ENCODE peak calls at places on chromosomes 1 and 21, in five cellular contexts. One of them, this sample, is unnamed.

GRCh38 chr1:42529724-42530161 is 66.7 kb downstream of the CCDC30 start:
- DNase-seq in IMR-90: peak
- DNase-seq in mesenchymal stem cell: peak
- DNase-seq in H9: no peak
- DNase-seq in H1: no peak
- DNase-seq in this sample: no peak

GRCh38 chr1:46637444-46638083 is 21.0 kb upstream of the MOB3C start:
- DNase-seq in IMR-90: no peak
- DNase-seq in mesenchymal stem cell: no peak
- DNase-seq in H9: no peak
- DNase-seq in H1: no peak
- DNase-seq in this sample: no peak

GRCh38 chr1:152962876-152963415 is 7.5 kb upstream of the SPRR4 start:
- DNase-seq in IMR-90: no peak
- DNase-seq in mesenchymal stem cell: no peak
- DNase-seq in H9: no peak
- DNase-seq in H1: no peak
- DNase-seq in this sample: no peak

GRCh38 chr21:21387891-21388290 is 389.7 kb downstream of the NCAM2 start:
- DNase-seq in IMR-90: no peak
- DNase-seq in mesenchymal stem cell: no peak
- DNase-seq in H9: no peak
- DNase-seq in H1: no peak
- DNase-seq in this sample: no peak

GRCh38 chr1:199463521-199464127 is 563.9 kb upstream of the NR5A2 start:
- DNase-seq in IMR-90: peak
- DNase-seq in mesenchymal stem cell: peak
- DNase-seq in H9: peak
- DNase-seq in H1: no peak
- DNase-seq in this sample: peak

GRCh38 chr1:22031214-22031962 is 21.1 kb upstream of the CDC42 start:
- DNase-seq in IMR-90: no peak
- DNase-seq in mesenchymal stem cell: peak
- DNase-seq in H9: no peak
- DNase-seq in H1: no peak
- DNase-seq in this sample: no peak

GRCh38 chr1:1988061-1988945 is 15.3 kb downstream of the CFAP74 start:
- DNase-seq in IMR-90: no peak
- DNase-seq in mesenchymal stem cell: no peak
- DNase-seq in H9: no peak
- DNase-seq in H1: no peak
- DNase-seq in this sample: no peak

GRCh38 chr1:230084408-230085177 is 17.6 kb downstream of the GALNT2 start:
- DNase-seq in IMR-90: peak
- DNase-seq in mesenchymal stem cell: peak
- DNase-seq in H9: no peak
- DNase-seq in H1: no peak
- DNase-seq in this sample: no peak

GRCh38 chr1:11946647-11947046 is 12.1 kb downstream of the PLOD1 start:
- DNase-seq in IMR-90: no peak
- DNase-seq in mesenchymal stem cell: no peak
- DNase-seq in H9: no peak
- DNase-seq in H1: no peak
- DNase-seq in this sample: no peak

GRCh38 chr1:154760469-154760933 is 109.6 kb downstream of the KCNN3 start:
- DNase-seq in IMR-90: no peak
- DNase-seq in mesenchymal stem cell: no peak
- DNase-seq in H9: peak
- DNase-seq in H1: no peak
- DNase-seq in this sample: peak

GRCh38 chr1:64133036-64133435 is 70.4 kb upstream of the UBE2U start:
- DNase-seq in IMR-90: peak
- DNase-seq in mesenchymal stem cell: peak
- DNase-seq in H9: no peak
- DNase-seq in H1: no peak
- DNase-seq in this sample: no peak

GRCh38 chr1:182051938-182052337 is 9.6 kb downstream of the ZNF648 start:
- DNase-seq in IMR-90: no peak
- DNase-seq in mesenchymal stem cell: no peak
- DNase-seq in H9: no peak
- DNase-seq in H1: no peak
- DNase-seq in this sample: no peak

GRCh38 chr1:233673947-233674431 is 60.1 kb downstream of the KCNK1 start:
- DNase-seq in IMR-90: peak
- DNase-seq in mesenchymal stem cell: no peak
- DNase-seq in H9: no peak
- DNase-seq in H1: no peak
- DNase-seq in this sample: no peak

GRCh38 chr1:213244664-213245091 is 193.6 kb downstream of the RPS6KC1 start:
- DNase-seq in IMR-90: peak
- DNase-seq in mesenchymal stem cell: peak
- DNase-seq in H9: no peak
- DNase-seq in H1: no peak
- DNase-seq in this sample: peak

GRCh38 chr1:175701590-175701989 is 41.8 kb downstream of the TNR start:
- DNase-seq in IMR-90: no peak
- DNase-seq in mesenchymal stem cell: no peak
- DNase-seq in H9: no peak
- DNase-seq in H1: peak
- DNase-seq in this sample: no peak

GRCh38 chr1:107061886-107062285 is 5.4 kb downstream of the PRMT6 start:
- DNase-seq in IMR-90: no peak
- DNase-seq in mesenchymal stem cell: no peak
- DNase-seq in H9: no peak
- DNase-seq in H1: no peak
- DNase-seq in this sample: no peak

GRCh38 chr1:48047116-48047515 is 49.9 kb upstream of the TRABD2B start:
- DNase-seq in IMR-90: no peak
- DNase-seq in mesenchymal stem cell: no peak
- DNase-seq in H9: no peak
- DNase-seq in H1: no peak
- DNase-seq in this sample: no peak

GRCh38 chr1:178143730-178144343 is 49.9 kb downstream of the RASAL2 start:
- DNase-seq in IMR-90: peak
- DNase-seq in mesenchymal stem cell: peak
- DNase-seq in H9: no peak
- DNase-seq in H1: no peak
- DNase-seq in this sample: no peak

GRCh38 chr1:14880456-14881316 is 272.9 kb upstream of the TMEM51 start:
- DNase-seq in IMR-90: peak
- DNase-seq in mesenchymal stem cell: peak
- DNase-seq in H9: no peak
- DNase-seq in H1: no peak
- DNase-seq in this sample: no peak

GRCh38 chr21:42650441-42651421 is 2.7 kb upstream of the PDE9A start:
- DNase-seq in IMR-90: no peak
- DNase-seq in mesenchymal stem cell: no peak
- DNase-seq in H9: no peak
- DNase-seq in H1: no peak
- DNase-seq in this sample: no peak

GRCh38 chr21:42650033-42650370 is 3.4 kb upstream of the PDE9A start:
- DNase-seq in IMR-90: no peak
- DNase-seq in mesenchymal stem cell: no peak
- DNase-seq in H9: no peak
- DNase-seq in H1: no peak
- DNase-seq in this sample: no peak

GRCh38 chr21:42648606-42649005 is 4.8 kb upstream of the PDE9A start:
- DNase-seq in IMR-90: no peak
- DNase-seq in mesenchymal stem cell: no peak
- DNase-seq in H9: no peak
- DNase-seq in H1: no peak
- DNase-seq in this sample: no peak

GRCh38 chr21:42651515-42652401 is 1.7 kb upstream of the PDE9A start:
- DNase-seq in IMR-90: no peak
- DNase-seq in mesenchymal stem cell: no peak
- DNase-seq in H9: no peak
- DNase-seq in H1: no peak
- DNase-seq in this sample: no peak

DNA sequence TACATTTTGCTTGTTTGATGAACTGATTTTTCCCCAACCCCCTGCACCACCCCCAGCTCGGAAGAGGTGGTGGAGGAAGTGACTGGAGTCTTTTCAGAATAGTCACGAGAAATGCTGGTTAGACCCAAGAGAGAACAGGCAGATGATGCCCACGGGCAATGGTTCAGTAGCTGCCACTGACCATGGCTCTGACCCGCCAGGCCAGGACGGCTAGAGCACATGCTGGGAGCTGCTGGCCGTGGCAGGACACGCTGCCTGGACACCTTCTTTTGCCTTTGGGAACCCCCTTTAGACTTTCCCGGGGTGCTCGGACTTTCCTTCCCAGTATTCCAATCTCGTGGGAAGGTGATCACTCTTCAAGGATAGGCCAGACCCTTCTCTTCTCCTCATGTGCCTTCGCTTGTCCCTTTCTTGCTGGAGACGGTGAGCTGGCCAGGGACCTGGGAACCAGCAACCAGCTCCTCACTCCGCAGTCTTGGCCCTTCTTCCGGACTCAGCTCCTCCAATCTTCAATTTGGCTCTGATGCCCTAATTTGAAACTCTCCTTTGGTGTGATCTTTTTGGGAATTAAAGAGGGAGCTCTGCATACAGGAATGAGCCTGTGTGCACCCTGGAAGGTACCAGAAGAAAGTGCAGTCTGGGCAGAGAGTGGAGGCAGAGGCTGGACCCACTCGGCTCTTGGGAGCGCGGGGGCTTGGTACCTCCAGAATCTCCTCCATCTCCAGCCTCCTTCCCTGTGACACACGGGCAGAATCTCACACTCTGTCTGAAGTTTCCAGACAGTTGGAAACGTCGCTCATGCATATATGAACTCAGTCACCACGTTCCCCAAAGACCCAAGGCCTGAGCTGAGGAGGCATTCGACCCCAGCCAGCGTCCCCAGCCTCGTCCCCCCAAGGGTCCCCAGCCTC is 4.0 kb upstream of the PDE9A start:
- DNase-seq in IMR-90: no peak
- DNase-seq in mesenchymal stem cell: no peak
- DNase-seq in H9: no peak
- DNase-seq in H1: no peak
- DNase-seq in this sample: no peak
- H2BK15ac ChIP-seq in IMR-90: no peak
- H2BK15ac ChIP-seq in mesenchymal stem cell: no peak
- H2BK15ac ChIP-seq in H9: no peak
- H2BK15ac ChIP-seq in H1: no peak
- H2BK15ac ChIP-seq in this sample: no peak

DNA sequence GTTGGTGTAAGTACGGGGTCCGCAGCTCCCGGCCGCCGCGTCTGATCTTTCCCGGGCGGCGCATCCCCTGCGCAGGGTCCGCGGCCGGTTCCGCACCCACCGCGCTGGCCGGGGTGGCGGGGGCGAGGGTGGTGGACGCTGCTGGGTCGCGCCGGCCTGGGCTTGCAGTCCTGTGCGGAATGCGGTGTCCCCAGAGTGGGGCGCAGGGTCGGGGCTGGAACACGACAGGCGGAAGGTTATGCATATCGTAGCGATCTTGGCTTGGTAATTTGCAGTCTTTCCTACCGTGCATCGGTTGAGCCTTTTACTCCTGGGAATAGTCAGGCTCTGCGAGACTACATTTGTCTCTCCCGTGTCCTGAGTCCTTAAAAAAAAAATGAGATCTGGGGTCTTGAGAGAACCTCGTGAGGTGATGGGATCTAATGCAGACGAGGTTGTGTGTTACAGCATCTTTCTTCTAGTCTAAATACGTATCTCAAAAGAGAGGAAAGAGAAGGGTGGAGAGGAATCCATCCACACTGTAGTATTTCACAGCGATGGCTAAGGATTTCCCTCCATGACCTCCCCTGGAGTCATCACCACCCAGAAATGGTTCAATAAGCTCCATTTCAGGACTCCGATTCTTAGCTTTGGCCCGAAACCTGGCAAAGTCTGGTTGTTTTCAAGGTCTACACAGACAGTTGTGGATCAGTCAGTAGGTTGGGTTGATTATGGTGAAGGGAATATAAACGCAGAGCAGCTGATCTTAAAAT is 607 bp downstream of the ATP1B1 start:
- DNase-seq in IMR-90: peak
- DNase-seq in mesenchymal stem cell: peak
- DNase-seq in H9: no peak
- DNase-seq in H1: no peak
- DNase-seq in this sample: no peak
- H3K14ac ChIP-seq in IMR-90: peak
- H3K14ac ChIP-seq in mesenchymal stem cell: peak
- H3K14ac ChIP-seq in H9: peak
- H3K14ac ChIP-seq in H1: no peak
- H3K14ac ChIP-seq in this sample: no peak

DNA sequence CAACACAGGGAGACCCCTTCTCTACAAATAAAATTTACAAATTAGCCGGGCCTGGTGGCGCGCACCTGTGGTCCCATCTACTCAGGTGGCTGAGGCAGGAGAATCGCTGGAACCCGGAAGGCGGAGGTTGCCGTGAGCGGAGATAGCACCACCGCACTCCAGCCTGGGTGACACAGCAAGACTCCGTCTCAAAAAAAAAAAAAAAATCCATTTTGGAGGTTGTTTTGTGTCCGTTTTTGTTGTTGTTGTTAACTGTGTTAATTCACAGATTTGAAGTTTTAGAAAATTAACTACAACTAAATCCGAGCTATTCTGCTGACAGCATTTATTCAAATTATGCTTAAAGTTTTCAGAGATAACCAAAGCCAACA is 618 bp downstream of the CLCC1 start:
- DNase-seq in IMR-90: peak
- DNase-seq in mesenchymal stem cell: no peak
- DNase-seq in H9: peak
- DNase-seq in H1: no peak
- DNase-seq in this sample: no peak
- H4K91ac ChIP-seq in IMR-90: peak
- H4K91ac ChIP-seq in mesenchymal stem cell: no peak
- H4K91ac ChIP-seq in H9: no peak
- H4K91ac ChIP-seq in H1: no peak
- H4K91ac ChIP-seq in this sample: no peak

GRCh38 chr1:66256629-66257575 is 277.1 kb upstream of the SGIP1 start:
- DNase-seq in IMR-90: no peak
- DNase-seq in mesenchymal stem cell: no peak
- DNase-seq in H9: no peak
- DNase-seq in H1: no peak
- DNase-seq in this sample: no peak

GRCh38 chr1:66258404-66259105 is 275.4 kb upstream of the SGIP1 start:
- DNase-seq in IMR-90: peak
- DNase-seq in mesenchymal stem cell: peak
- DNase-seq in H9: no peak
- DNase-seq in H1: no peak
- DNase-seq in this sample: peak

GRCh38 chr1:66253330-66253921 is 280.5 kb upstream of the SGIP1 start:
- DNase-seq in IMR-90: peak
- DNase-seq in mesenchymal stem cell: peak
- DNase-seq in H9: no peak
- DNase-seq in H1: no peak
- DNase-seq in this sample: peak

GRCh38 chr1:66251521-66251920 is 282.4 kb upstream of the SGIP1 start:
- DNase-seq in IMR-90: no peak
- DNase-seq in mesenchymal stem cell: peak
- DNase-seq in H9: peak
- DNase-seq in H1: no peak
- DNase-seq in this sample: no peak

DNA sequence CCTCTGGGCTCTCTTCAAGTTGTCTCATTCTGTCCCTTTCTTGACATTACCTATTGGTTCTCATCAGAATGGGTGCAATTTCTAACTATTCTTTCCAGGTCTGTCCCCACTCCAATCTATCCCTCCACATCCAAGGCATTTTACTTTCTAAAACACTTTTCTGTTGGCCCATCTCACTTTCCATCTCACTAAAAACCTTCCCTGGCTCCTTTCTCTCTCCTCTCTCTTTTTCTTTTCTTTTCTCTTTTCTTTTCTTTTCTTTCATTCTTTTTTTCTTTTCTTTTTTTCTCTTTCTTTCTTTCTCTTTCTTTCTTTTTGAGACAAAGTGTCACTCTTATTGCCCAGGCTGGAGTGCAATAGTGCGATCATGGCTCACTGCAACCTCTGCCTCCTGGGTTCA is 279.2 kb upstream of the SGIP1 start:
- DNase-seq in IMR-90: no peak
- DNase-seq in mesenchymal stem cell: no peak
- DNase-seq in H9: no peak
- DNase-seq in H1: no peak
- DNase-seq in this sample: no peak
- H2BK15ac ChIP-seq in IMR-90: no peak
- H2BK15ac ChIP-seq in mesenchymal stem cell: no peak
- H2BK15ac ChIP-seq in H9: no peak
- H2BK15ac ChIP-seq in H1: no peak
- H2BK15ac ChIP-seq in this sample: no peak

This sample was measured in neuronal stem cell.